ENCODE peak calls at places on chromosomes 2 and 18, in five cellular contexts. One of them, this sample, is unnamed.

GRCh38 chr2:17550907-17551306 is 10.4 kb downstream of the VSNL1 start:
- DNase-seq in A549: no peak
- DNase-seq in stimulated activated CD4-positive, alpha-beta T cell treated with anti-CD3 and anti-CD28 coated beads, Interleukin-1b, Interleukin-23, amount 100 ng/mL, for 24 hours: no peak
- DNase-seq in HT1080: no peak
- DNase-seq in stimulated activated naive CD8-positive, alpha-beta T cell treated with anti-CD3 and anti-CD28 coated beads, Interleukin-15, Interleukin-2, amounts not matched to agents 100 U/mL and 50 U/mL, for 24 hours: no peak
- DNase-seq in this sample: no peak

GRCh38 chr2:223696719-223697118 is 94.6 kb upstream of the SCG2 start:
- DNase-seq in stimulated activated naive CD8-positive, alpha-beta T cell treated with anti-CD3 and anti-CD28 coated beads, Interleukin-15, Interleukin-2, amounts not matched to agents 100 U/mL and 50 U/mL, for 24 hours: no peak
- DNase-seq in HT1080: peak; percentile 85
- DNase-seq in A549: no peak
- DNase-seq in stimulated activated CD4-positive, alpha-beta T cell treated with anti-CD3 and anti-CD28 coated beads, Interleukin-1b, Interleukin-23, amount 100 ng/mL, for 24 hours: no peak
- DNase-seq in this sample: peak; percentile 41

GRCh38 chr2:202442882-202443281 is 66.8 kb downstream of the BMPR2 start:
- DNase-seq in HT1080: no peak
- DNase-seq in stimulated activated naive CD8-positive, alpha-beta T cell treated with anti-CD3 and anti-CD28 coated beads, Interleukin-15, Interleukin-2, amounts not matched to agents 100 U/mL and 50 U/mL, for 24 hours: no peak
- DNase-seq in A549: no peak
- DNase-seq in stimulated activated CD4-positive, alpha-beta T cell treated with anti-CD3 and anti-CD28 coated beads, Interleukin-1b, Interleukin-23, amount 100 ng/mL, for 24 hours: no peak
- DNase-seq in this sample: no peak

GRCh38 chr2:72755647-72756423 is 70.0 kb downstream of the EXOC6B start:
- DNase-seq in stimulated activated CD4-positive, alpha-beta T cell treated with anti-CD3 and anti-CD28 coated beads, Interleukin-1b, Interleukin-23, amount 100 ng/mL, for 24 hours: no peak
- DNase-seq in stimulated activated naive CD8-positive, alpha-beta T cell treated with anti-CD3 and anti-CD28 coated beads, Interleukin-15, Interleukin-2, amounts not matched to agents 100 U/mL and 50 U/mL, for 24 hours: no peak
- DNase-seq in A549: no peak
- DNase-seq in HT1080: no peak
- DNase-seq in this sample: no peak

GRCh38 chr2:46818819-46819218 is 96.8 kb downstream of the MCFD2 start:
- DNase-seq in stimulated activated CD4-positive, alpha-beta T cell treated with anti-CD3 and anti-CD28 coated beads, Interleukin-1b, Interleukin-23, amount 100 ng/mL, for 24 hours: no peak
- DNase-seq in A549: no peak
- DNase-seq in HT1080: no peak
- DNase-seq in stimulated activated naive CD8-positive, alpha-beta T cell treated with anti-CD3 and anti-CD28 coated beads, Interleukin-15, Interleukin-2, amounts not matched to agents 100 U/mL and 50 U/mL, for 24 hours: no peak
- DNase-seq in this sample: no peak

GRCh38 chr2:160315337-160315736 is 115.3 kb upstream of the ITGB6 start:
- DNase-seq in stimulated activated CD4-positive, alpha-beta T cell treated with anti-CD3 and anti-CD28 coated beads, Interleukin-1b, Interleukin-23, amount 100 ng/mL, for 24 hours: no peak
- DNase-seq in HT1080: peak; percentile 34
- DNase-seq in A549: no peak
- DNase-seq in stimulated activated naive CD8-positive, alpha-beta T cell treated with anti-CD3 and anti-CD28 coated beads, Interleukin-15, Interleukin-2, amounts not matched to agents 100 U/mL and 50 U/mL, for 24 hours: no peak
- DNase-seq in this sample: no peak

GRCh38 chr2:123500346-123500745 is 524.7 kb upstream of the CNTNAP5 start:
- DNase-seq in HT1080: peak; percentile 68
- DNase-seq in stimulated activated naive CD8-positive, alpha-beta T cell treated with anti-CD3 and anti-CD28 coated beads, Interleukin-15, Interleukin-2, amounts not matched to agents 100 U/mL and 50 U/mL, for 24 hours: no peak
- DNase-seq in A549: no peak
- DNase-seq in stimulated activated CD4-positive, alpha-beta T cell treated with anti-CD3 and anti-CD28 coated beads, Interleukin-1b, Interleukin-23, amount 100 ng/mL, for 24 hours: no peak
- DNase-seq in this sample: peak; percentile 8

GRCh38 chr2:204982303-204982702 is 437.0 kb downstream of the PARD3B start:
- DNase-seq in A549: no peak
- DNase-seq in HT1080: no peak
- DNase-seq in stimulated activated naive CD8-positive, alpha-beta T cell treated with anti-CD3 and anti-CD28 coated beads, Interleukin-15, Interleukin-2, amounts not matched to agents 100 U/mL and 50 U/mL, for 24 hours: no peak
- DNase-seq in stimulated activated CD4-positive, alpha-beta T cell treated with anti-CD3 and anti-CD28 coated beads, Interleukin-1b, Interleukin-23, amount 100 ng/mL, for 24 hours: no peak
- DNase-seq in this sample: no peak

GRCh38 chr18:47883771-47884413 is 46.6 kb downstream of the SMAD2 start:
- DNase-seq in A549: no peak
- DNase-seq in stimulated activated naive CD8-positive, alpha-beta T cell treated with anti-CD3 and anti-CD28 coated beads, Interleukin-15, Interleukin-2, amounts not matched to agents 100 U/mL and 50 U/mL, for 24 hours: peak; percentile 27
- DNase-seq in HT1080: peak; percentile 44
- DNase-seq in stimulated activated CD4-positive, alpha-beta T cell treated with anti-CD3 and anti-CD28 coated beads, Interleukin-1b, Interleukin-23, amount 100 ng/mL, for 24 hours: peak; percentile 35
- DNase-seq in this sample: no peak

GRCh38 chr2:239666053-239666854 is 265.4 kb upstream of the HDAC4 start:
- DNase-seq in stimulated activated CD4-positive, alpha-beta T cell treated with anti-CD3 and anti-CD28 coated beads, Interleukin-1b, Interleukin-23, amount 100 ng/mL, for 24 hours: no peak
- DNase-seq in A549: no peak
- DNase-seq in stimulated activated naive CD8-positive, alpha-beta T cell treated with anti-CD3 and anti-CD28 coated beads, Interleukin-15, Interleukin-2, amounts not matched to agents 100 U/mL and 50 U/mL, for 24 hours: no peak
- DNase-seq in HT1080: no peak
- DNase-seq in this sample: no peak

GRCh38 chr18:9120796-9121195 is 15.8 kb upstream of the ANKRD12 start:
- DNase-seq in HT1080: no peak
- DNase-seq in A549: no peak
- DNase-seq in stimulated activated naive CD8-positive, alpha-beta T cell treated with anti-CD3 and anti-CD28 coated beads, Interleukin-15, Interleukin-2, amounts not matched to agents 100 U/mL and 50 U/mL, for 24 hours: no peak
- DNase-seq in stimulated activated CD4-positive, alpha-beta T cell treated with anti-CD3 and anti-CD28 coated beads, Interleukin-1b, Interleukin-23, amount 100 ng/mL, for 24 hours: no peak
- DNase-seq in this sample: no peak

GRCh38 chr2:169362346-169363026 is at the start of gene LRP2:
- DNase-seq in HT1080: no peak
- DNase-seq in stimulated activated naive CD8-positive, alpha-beta T cell treated with anti-CD3 and anti-CD28 coated beads, Interleukin-15, Interleukin-2, amounts not matched to agents 100 U/mL and 50 U/mL, for 24 hours: peak; percentile 30
- DNase-seq in stimulated activated CD4-positive, alpha-beta T cell treated with anti-CD3 and anti-CD28 coated beads, Interleukin-1b, Interleukin-23, amount 100 ng/mL, for 24 hours: no peak
- DNase-seq in A549: no peak
- DNase-seq in this sample: no peak

GRCh38 chr2:11406492-11407381 is 59.2 kb downstream of the E2F6 start:
- DNase-seq in HT1080: peak; percentile 64
- DNase-seq in stimulated activated naive CD8-positive, alpha-beta T cell treated with anti-CD3 and anti-CD28 coated beads, Interleukin-15, Interleukin-2, amounts not matched to agents 100 U/mL and 50 U/mL, for 24 hours: no peak
- DNase-seq in A549: no peak
- DNase-seq in stimulated activated CD4-positive, alpha-beta T cell treated with anti-CD3 and anti-CD28 coated beads, Interleukin-1b, Interleukin-23, amount 100 ng/mL, for 24 hours: no peak
- DNase-seq in this sample: peak; percentile 37

GRCh38 chr18:5107990-5108389 is 89.1 kb downstream of the AKAIN1 start:
- DNase-seq in HT1080: no peak
- DNase-seq in A549: no peak
- DNase-seq in stimulated activated CD4-positive, alpha-beta T cell treated with anti-CD3 and anti-CD28 coated beads, Interleukin-1b, Interleukin-23, amount 100 ng/mL, for 24 hours: no peak
- DNase-seq in stimulated activated naive CD8-positive, alpha-beta T cell treated with anti-CD3 and anti-CD28 coated beads, Interleukin-15, Interleukin-2, amounts not matched to agents 100 U/mL and 50 U/mL, for 24 hours: no peak
- DNase-seq in this sample: no peak

GRCh38 chr2:68320118-68320641 is 431 bp upstream of the CNRIP1 start:
- DNase-seq in A549: no peak
- DNase-seq in stimulated activated CD4-positive, alpha-beta T cell treated with anti-CD3 and anti-CD28 coated beads, Interleukin-1b, Interleukin-23, amount 100 ng/mL, for 24 hours: no peak
- DNase-seq in HT1080: no peak
- DNase-seq in stimulated activated naive CD8-positive, alpha-beta T cell treated with anti-CD3 and anti-CD28 coated beads, Interleukin-15, Interleukin-2, amounts not matched to agents 100 U/mL and 50 U/mL, for 24 hours: no peak
- DNase-seq in this sample: no peak

GRCh38 chr2:136381722-136382633 is 264.0 kb upstream of the CXCR4 start:
- DNase-seq in A549: no peak
- DNase-seq in stimulated activated naive CD8-positive, alpha-beta T cell treated with anti-CD3 and anti-CD28 coated beads, Interleukin-15, Interleukin-2, amounts not matched to agents 100 U/mL and 50 U/mL, for 24 hours: peak; percentile 71
- DNase-seq in stimulated activated CD4-positive, alpha-beta T cell treated with anti-CD3 and anti-CD28 coated beads, Interleukin-1b, Interleukin-23, amount 100 ng/mL, for 24 hours: peak; percentile 38
- DNase-seq in HT1080: no peak
- DNase-seq in this sample: no peak

GRCh38 chr2:96808176-96808837 is 7.8 kb upstream of the CNNM3 start:
- DNase-seq in A549: no peak
- DNase-seq in HT1080: no peak
- DNase-seq in stimulated activated naive CD8-positive, alpha-beta T cell treated with anti-CD3 and anti-CD28 coated beads, Interleukin-15, Interleukin-2, amounts not matched to agents 100 U/mL and 50 U/mL, for 24 hours: no peak
- DNase-seq in stimulated activated CD4-positive, alpha-beta T cell treated with anti-CD3 and anti-CD28 coated beads, Interleukin-1b, Interleukin-23, amount 100 ng/mL, for 24 hours: no peak
- DNase-seq in this sample: no peak

GRCh38 chr18:52288403-52289004 is 51.5 kb upstream of the DCC start:
- DNase-seq in A549: no peak
- DNase-seq in HT1080: no peak
- DNase-seq in stimulated activated naive CD8-positive, alpha-beta T cell treated with anti-CD3 and anti-CD28 coated beads, Interleukin-15, Interleukin-2, amounts not matched to agents 100 U/mL and 50 U/mL, for 24 hours: peak; percentile 19
- DNase-seq in stimulated activated CD4-positive, alpha-beta T cell treated with anti-CD3 and anti-CD28 coated beads, Interleukin-1b, Interleukin-23, amount 100 ng/mL, for 24 hours: no peak
- DNase-seq in this sample: no peak

GRCh38 chr2:219252900-219253752 is at the start of gene TUBA4B:
- DNase-seq in stimulated activated CD4-positive, alpha-beta T cell treated with anti-CD3 and anti-CD28 coated beads, Interleukin-1b, Interleukin-23, amount 100 ng/mL, for 24 hours: no peak
- DNase-seq in HT1080: peak; percentile 85
- DNase-seq in A549: peak; percentile 6
- DNase-seq in stimulated activated naive CD8-positive, alpha-beta T cell treated with anti-CD3 and anti-CD28 coated beads, Interleukin-15, Interleukin-2, amounts not matched to agents 100 U/mL and 50 U/mL, for 24 hours: peak; percentile 59
- DNase-seq in this sample: no peak

GRCh38 chr2:28085183-28085582 is 194.7 kb downstream of the BABAM2 start:
- DNase-seq in HT1080: no peak
- DNase-seq in A549: no peak
- DNase-seq in stimulated activated CD4-positive, alpha-beta T cell treated with anti-CD3 and anti-CD28 coated beads, Interleukin-1b, Interleukin-23, amount 100 ng/mL, for 24 hours: no peak
- DNase-seq in stimulated activated naive CD8-positive, alpha-beta T cell treated with anti-CD3 and anti-CD28 coated beads, Interleukin-15, Interleukin-2, amounts not matched to agents 100 U/mL and 50 U/mL, for 24 hours: no peak
- DNase-seq in this sample: no peak

GRCh38 chr2:201904529-201905420 is 98.4 kb downstream of the CDK15 start:
- DNase-seq in HT1080: no peak
- DNase-seq in A549: no peak
- DNase-seq in stimulated activated CD4-positive, alpha-beta T cell treated with anti-CD3 and anti-CD28 coated beads, Interleukin-1b, Interleukin-23, amount 100 ng/mL, for 24 hours: no peak
- DNase-seq in stimulated activated naive CD8-positive, alpha-beta T cell treated with anti-CD3 and anti-CD28 coated beads, Interleukin-15, Interleukin-2, amounts not matched to agents 100 U/mL and 50 U/mL, for 24 hours: no peak
- DNase-seq in this sample: no peak

GRCh38 chr2:168234407-168235085 is 12.8 kb downstream of the STK39 start:
- DNase-seq in stimulated activated CD4-positive, alpha-beta T cell treated with anti-CD3 and anti-CD28 coated beads, Interleukin-1b, Interleukin-23, amount 100 ng/mL, for 24 hours: no peak
- DNase-seq in HT1080: no peak
- DNase-seq in stimulated activated naive CD8-positive, alpha-beta T cell treated with anti-CD3 and anti-CD28 coated beads, Interleukin-15, Interleukin-2, amounts not matched to agents 100 U/mL and 50 U/mL, for 24 hours: no peak
- DNase-seq in A549: no peak
- DNase-seq in this sample: no peak

GRCh38 chr2:202056611-202057010 is 16.4 kb upstream of the KIAA2012 start:
- DNase-seq in stimulated activated naive CD8-positive, alpha-beta T cell treated with anti-CD3 and anti-CD28 coated beads, Interleukin-15, Interleukin-2, amounts not matched to agents 100 U/mL and 50 U/mL, for 24 hours: no peak
- DNase-seq in stimulated activated CD4-positive, alpha-beta T cell treated with anti-CD3 and anti-CD28 coated beads, Interleukin-1b, Interleukin-23, amount 100 ng/mL, for 24 hours: no peak
- DNase-seq in A549: no peak
- DNase-seq in HT1080: no peak
- DNase-seq in this sample: no peak

GRCh38 chr2:202196727-202197126 is 41.7 kb downstream of the SUMO1 start:
- DNase-seq in A549: no peak
- DNase-seq in stimulated activated naive CD8-positive, alpha-beta T cell treated with anti-CD3 and anti-CD28 coated beads, Interleukin-15, Interleukin-2, amounts not matched to agents 100 U/mL and 50 U/mL, for 24 hours: no peak
- DNase-seq in HT1080: no peak
- DNase-seq in stimulated activated CD4-positive, alpha-beta T cell treated with anti-CD3 and anti-CD28 coated beads, Interleukin-1b, Interleukin-23, amount 100 ng/mL, for 24 hours: no peak
- DNase-seq in this sample: no peak

GRCh38 chr2:11698009-11698922 is 28.3 kb upstream of the NTSR2 start:
- DNase-seq in A549: no peak
- DNase-seq in stimulated activated naive CD8-positive, alpha-beta T cell treated with anti-CD3 and anti-CD28 coated beads, Interleukin-15, Interleukin-2, amounts not matched to agents 100 U/mL and 50 U/mL, for 24 hours: no peak
- DNase-seq in HT1080: peak; percentile 62
- DNase-seq in stimulated activated CD4-positive, alpha-beta T cell treated with anti-CD3 and anti-CD28 coated beads, Interleukin-1b, Interleukin-23, amount 100 ng/mL, for 24 hours: no peak
- DNase-seq in this sample: no peak

GRCh38 chr18:28771849-28772248 is 594.9 kb upstream of the CDH2 start:
- DNase-seq in A549: no peak
- DNase-seq in stimulated activated naive CD8-positive, alpha-beta T cell treated with anti-CD3 and anti-CD28 coated beads, Interleukin-15, Interleukin-2, amounts not matched to agents 100 U/mL and 50 U/mL, for 24 hours: no peak
- DNase-seq in HT1080: no peak
- DNase-seq in stimulated activated CD4-positive, alpha-beta T cell treated with anti-CD3 and anti-CD28 coated beads, Interleukin-1b, Interleukin-23, amount 100 ng/mL, for 24 hours: no peak
- DNase-seq in this sample: no peak

GRCh38 chr2:218655751-218656150 is 3.7 kb downstream of the ZNF142 start:
- DNase-seq in stimulated activated naive CD8-positive, alpha-beta T cell treated with anti-CD3 and anti-CD28 coated beads, Interleukin-15, Interleukin-2, amounts not matched to agents 100 U/mL and 50 U/mL, for 24 hours: no peak
- DNase-seq in A549: no peak
- DNase-seq in stimulated activated CD4-positive, alpha-beta T cell treated with anti-CD3 and anti-CD28 coated beads, Interleukin-1b, Interleukin-23, amount 100 ng/mL, for 24 hours: no peak
- DNase-seq in HT1080: no peak
- DNase-seq in this sample: no peak

GRCh38 chr2:189178726-189179606 is 595 bp downstream of the COL5A2 start:
- DNase-seq in HT1080: no peak
- DNase-seq in stimulated activated CD4-positive, alpha-beta T cell treated with anti-CD3 and anti-CD28 coated beads, Interleukin-1b, Interleukin-23, amount 100 ng/mL, for 24 hours: no peak
- DNase-seq in stimulated activated naive CD8-positive, alpha-beta T cell treated with anti-CD3 and anti-CD28 coated beads, Interleukin-15, Interleukin-2, amounts not matched to agents 100 U/mL and 50 U/mL, for 24 hours: no peak
- DNase-seq in A549: peak; percentile 25
- DNase-seq in this sample: peak; percentile 51

GRCh38 chr2:195238366-195238765 is 418.7 kb upstream of the SLC39A10 start:
- DNase-seq in A549: no peak
- DNase-seq in stimulated activated CD4-positive, alpha-beta T cell treated with anti-CD3 and anti-CD28 coated beads, Interleukin-1b, Interleukin-23, amount 100 ng/mL, for 24 hours: no peak
- DNase-seq in stimulated activated naive CD8-positive, alpha-beta T cell treated with anti-CD3 and anti-CD28 coated beads, Interleukin-15, Interleukin-2, amounts not matched to agents 100 U/mL and 50 U/mL, for 24 hours: no peak
- DNase-seq in HT1080: no peak
- DNase-seq in this sample: no peak

GRCh38 chr2:75389271-75389670 is 171.5 kb downstream of the EVA1A start:
- DNase-seq in stimulated activated CD4-positive, alpha-beta T cell treated with anti-CD3 and anti-CD28 coated beads, Interleukin-1b, Interleukin-23, amount 100 ng/mL, for 24 hours: no peak
- DNase-seq in A549: no peak
- DNase-seq in HT1080: no peak
- DNase-seq in stimulated activated naive CD8-positive, alpha-beta T cell treated with anti-CD3 and anti-CD28 coated beads, Interleukin-15, Interleukin-2, amounts not matched to agents 100 U/mL and 50 U/mL, for 24 hours: no peak
- DNase-seq in this sample: no peak

GRCh38 chr2:198863655-198864054 is 594.1 kb downstream of the SATB2 start:
- DNase-seq in HT1080: no peak
- DNase-seq in stimulated activated naive CD8-positive, alpha-beta T cell treated with anti-CD3 and anti-CD28 coated beads, Interleukin-15, Interleukin-2, amounts not matched to agents 100 U/mL and 50 U/mL, for 24 hours: no peak
- DNase-seq in stimulated activated CD4-positive, alpha-beta T cell treated with anti-CD3 and anti-CD28 coated beads, Interleukin-1b, Interleukin-23, amount 100 ng/mL, for 24 hours: no peak
- DNase-seq in A549: no peak
- DNase-seq in this sample: no peak

GRCh38 chr2:172311921-172312345 is 115.5 kb upstream of the ITGA6 start:
- DNase-seq in stimulated activated naive CD8-positive, alpha-beta T cell treated with anti-CD3 and anti-CD28 coated beads, Interleukin-15, Interleukin-2, amounts not matched to agents 100 U/mL and 50 U/mL, for 24 hours: no peak
- DNase-seq in HT1080: no peak
- DNase-seq in A549: no peak
- DNase-seq in stimulated activated CD4-positive, alpha-beta T cell treated with anti-CD3 and anti-CD28 coated beads, Interleukin-1b, Interleukin-23, amount 100 ng/mL, for 24 hours: no peak
- DNase-seq in this sample: no peak

GRCh38 chr2:134170700-134171099 is 83.2 kb upstream of the MGAT5 start:
- DNase-seq in HT1080: no peak
- DNase-seq in stimulated activated CD4-positive, alpha-beta T cell treated with anti-CD3 and anti-CD28 coated beads, Interleukin-1b, Interleukin-23, amount 100 ng/mL, for 24 hours: no peak
- DNase-seq in stimulated activated naive CD8-positive, alpha-beta T cell treated with anti-CD3 and anti-CD28 coated beads, Interleukin-15, Interleukin-2, amounts not matched to agents 100 U/mL and 50 U/mL, for 24 hours: no peak
- DNase-seq in A549: no peak
- DNase-seq in this sample: no peak

GRCh38 chr18:28494151-28494550 is 317.2 kb upstream of the CDH2 start:
- DNase-seq in HT1080: no peak
- DNase-seq in A549: no peak
- DNase-seq in stimulated activated CD4-positive, alpha-beta T cell treated with anti-CD3 and anti-CD28 coated beads, Interleukin-1b, Interleukin-23, amount 100 ng/mL, for 24 hours: no peak
- DNase-seq in stimulated activated naive CD8-positive, alpha-beta T cell treated with anti-CD3 and anti-CD28 coated beads, Interleukin-15, Interleukin-2, amounts not matched to agents 100 U/mL and 50 U/mL, for 24 hours: no peak
- DNase-seq in this sample: no peak

GRCh38 chr2:137706786-137707613 is 257.3 kb upstream of the HNMT start:
- DNase-seq in A549: no peak
- DNase-seq in stimulated activated naive CD8-positive, alpha-beta T cell treated with anti-CD3 and anti-CD28 coated beads, Interleukin-15, Interleukin-2, amounts not matched to agents 100 U/mL and 50 U/mL, for 24 hours: no peak
- DNase-seq in stimulated activated CD4-positive, alpha-beta T cell treated with anti-CD3 and anti-CD28 coated beads, Interleukin-1b, Interleukin-23, amount 100 ng/mL, for 24 hours: no peak
- DNase-seq in HT1080: peak; percentile 73
- DNase-seq in this sample: no peak

This sample was measured in COLO829.